ENCODE peak calls at places on chromosome 19, in eight cellular contexts. J is SJCRH30, X is lower lobe of right lung, I is spleen, Q is pancreas, U is astrocyte, B is cardiac muscle cell, M is GM12878. G is an unnamed sample. For H3K9me3, the result is how much of the 10 kb centered on the place peaks cover.

GRCh38 chr19:1102407-1103106 is 1.2 kb upstream of the GPX4 start:
- DNase-seq in Q (peak), X (no peak), B (no peak), U (peak), M (peak), I (no peak), J (peak), G (peak)

GRCh38 chr19:43463381-43464088 is 1.9 kb downstream of the LYPD3 start:
- DNase-seq in I (peak), J (peak), X (peak), U (peak), Q (peak), B (peak), M (peak), G (peak)

GRCh38 chr19:3642296-3642695 is 15.7 kb upstream of the CACTIN start:
- DNase-seq in Q (no peak), X (no peak), U (no peak), B (no peak), M (no peak), J (no peak), I (no peak), G (no peak)

GRCh38 chr19:28023064-28023463 is 1189.9 kb downstream of the UQCRFS1 start:
- DNase-seq in M (no peak), I (no peak), U (peak), J (no peak), B (no peak), X (no peak), Q (no peak), G (no peak)

GRCh38 chr19:42409477-42409876 is 17.7 kb downstream of the LIPE start:
- DNase-seq in M (no peak), B (no peak), Q (peak), U (no peak), J (no peak), X (peak), I (no peak), G (no peak)

GRCh38 chr19:39307233-39307821 is 11.1 kb downstream of the IFNL1 start:
- DNase-seq in Q (no peak), I (peak), B (peak), U (no peak), M (no peak), X (peak), J (no peak), G (peak)

GRCh38 chr19:34218818-34219164 is 35.6 kb upstream of the GARRE1 start:
- DNase-seq in U (no peak), B (no peak), I (no peak), J (no peak), Q (no peak), X (no peak), M (no peak), G (no peak)

GRCh38 chr19:36488118-36488815 is 1.1 kb downstream of the ZNF566 start:
- DNase-seq in B (no peak), Q (no peak), I (no peak), X (no peak), M (no peak), U (peak), J (no peak), G (no peak)

GRCh38 chr19:39475748-39476147 is 4.9 kb upstream of the TIMM50 start:
- DNase-seq in M (no peak), B (no peak), Q (no peak), J (no peak), X (no peak), I (no peak), U (no peak), G (no peak)

GRCh38 chr19:15107056-15108010 is at the start of gene SYDE1:
- DNase-seq in U (peak), Q (peak), I (no peak), X (no peak), B (peak), M (no peak), J (peak), G (no peak)

GRCh38 chr19:42196011-42197001 is 21.2 kb downstream of the DEDD2 start:
- DNase-seq in I (no peak), X (no peak), U (no peak), J (no peak), M (no peak), B (no peak), Q (no peak), G (no peak)

GRCh38 chr19:14116918-14117578 is 514 bp downstream of the PRKACA start:
- DNase-seq in I (peak), J (peak), Q (peak), X (peak), B (no peak), M (no peak), U (no peak), G (no peak)

GRCh38 chr19:46898731-46899130 is 37.9 kb downstream of the ARHGAP35 start:
- DNase-seq in Q (no peak), I (no peak), J (no peak), B (peak), U (peak), M (no peak), X (no peak), G (no peak)

GRCh38 chr19:21483589-21484170 is 21.7 kb upstream of the ZNF429 start:
- DNase-seq in X (peak), U (no peak), J (no peak), I (peak), M (no peak), B (peak), Q (peak), G (peak)

GRCh38 chr19:31334849-31335624 is 14.2 kb downstream of the TSHZ3 start:
- DNase-seq in M (no peak), U (no peak), X (no peak), J (no peak), I (no peak), B (no peak), Q (no peak), G (no peak)

GRCh38 chr19:49447485-49448431 is 3.9 kb downstream of the PIH1D1 start:
- DNase-seq in X (no peak), I (no peak), B (no peak), M (no peak), Q (no peak), J (peak), U (no peak), G (no peak)

GRCh38 chr19:42606660-42607351 is 12.1 kb upstream of the CEACAM8 start:
- DNase-seq in M (no peak), J (peak), U (no peak), Q (peak), B (peak), I (peak), X (peak), G (no peak)

GRCh38 chr19:46049597-46049996 is 8.8 kb upstream of the IGFL4 start:
- DNase-seq in Q (no peak), I (no peak), U (no peak), X (no peak), B (no peak), M (no peak), J (no peak), G (no peak)

GRCh38 chr19:3178377-3178972 is at the start of gene S1PR4:
- DNase-seq in J (no peak), Q (no peak), B (no peak), U (no peak), M (no peak), I (peak), X (peak), G (peak)

GRCh38 chr19:1355974-1356865 is 27.5 kb upstream of the NDUFS7 start:
- DNase-seq in X (no peak), B (no peak), M (no peak), Q (no peak), J (no peak), I (no peak), U (peak), G (no peak)

GRCh38 chr19:55325172-55325571 is at the start of gene TMEM150B:
- DNase-seq in X (no peak), B (no peak), Q (no peak), M (no peak), J (no peak), I (no peak), U (no peak), G (no peak)

GRCh38 chr19:35313614-35314013 is 15.4 kb upstream of the CD22 start:
- DNase-seq in I (no peak), B (no peak), J (no peak), M (no peak), Q (no peak), X (no peak), U (no peak), G (no peak)

GRCh38 chr19:36054119-36054732 is at the start of gene THAP8:
- DNase-seq in U (peak), B (peak), J (peak), I (peak), X (peak), M (peak), Q (peak), G (peak)

GRCh38 chr19:35032356-35032865 is 2.1 kb downstream of the SCN1B start:
- DNase-seq in Q (no peak), U (no peak), B (no peak), M (no peak), X (no peak), I (no peak), J (no peak), G (no peak)

GRCh38 chr19:58511353-58512208 is at the start of gene SLC27A5:
- DNase-seq in J (no peak), B (no peak), Q (peak), X (no peak), M (no peak), U (no peak), I (no peak), G (no peak)

GRCh38 chr19:1920644-1921043 is 15.4 kb downstream of the ADAT3 start:
- DNase-seq in I (no peak), U (no peak), M (no peak), B (no peak), Q (no peak), J (no peak), X (no peak), G (no peak)

GRCh38 chr19:34732548-34733255 is 1.3 kb upstream of the ZNF181 start:
- DNase-seq in U (no peak), X (no peak), M (no peak), I (no peak), B (no peak), Q (peak), J (no peak), G (no peak)

GRCh38 chr19:42794751-42795150 is 29.3 kb upstream of the PSG8 start:
- DNase-seq in J (no peak), I (no peak), U (no peak), M (no peak), B (no peak), Q (no peak), X (no peak), G (no peak)

GRCh38 chr19:1837625-1838105 is 10.6 kb downstream of the REXO1 start:
- DNase-seq in I (no peak), J (peak), X (no peak), M (no peak), B (peak), Q (no peak), U (no peak), G (peak)

GRCh38 chr19:2361259-2362038 is 1.4 kb downstream of the TMPRSS9 start:
- DNase-seq in B (no peak), J (no peak), M (no peak), X (no peak), U (no peak), I (no peak), Q (no peak), G (no peak)

GRCh38 chr19:49684251-49684982 is 5.0 kb upstream of the ADM5 start:
- DNase-seq in I (no peak), X (no peak), M (no peak), Q (no peak), B (peak), U (no peak), J (no peak), G (no peak)

GRCh38 chr19:46213156-46213555 is 16.4 kb upstream of the IGFL1 start:
- DNase-seq in I (no peak), B (no peak), U (no peak), M (no peak), J (no peak), X (no peak), Q (no peak), G (no peak)

GRCh38 chr19:47994209-47994802 is at the start of gene ELSPBP1:
- DNase-seq in B (no peak), J (no peak), I (no peak), Q (no peak), U (no peak), M (no peak), X (no peak), G (no peak)

GRCh38 chr19:46386996-46387712 is 26.2 kb downstream of the CCDC8 start:
- DNase-seq in Q (no peak), J (no peak), U (no peak), I (peak), B (no peak), X (peak), M (no peak), G (no peak)

GRCh38 chr19:44151491-44151890 is 10.1 kb downstream of the ZNF234 start:
- DNase-seq in U (no peak), B (no peak), Q (no peak), I (no peak), J (no peak), M (no peak), X (no peak), G (no peak)

GRCh38 chr19:56969726-56970125 is 129.2 kb upstream of the PEG3 start:
- DNase-seq in J (no peak), M (no peak), I (no peak), Q (no peak), X (no peak), B (no peak), U (no peak), G (no peak)
- H3K9me3 ChIP-seq in J (under half), M (under half), I (under half), Q (under half), X (under half), B (under half), U (under half), G (under half)

DNA sequence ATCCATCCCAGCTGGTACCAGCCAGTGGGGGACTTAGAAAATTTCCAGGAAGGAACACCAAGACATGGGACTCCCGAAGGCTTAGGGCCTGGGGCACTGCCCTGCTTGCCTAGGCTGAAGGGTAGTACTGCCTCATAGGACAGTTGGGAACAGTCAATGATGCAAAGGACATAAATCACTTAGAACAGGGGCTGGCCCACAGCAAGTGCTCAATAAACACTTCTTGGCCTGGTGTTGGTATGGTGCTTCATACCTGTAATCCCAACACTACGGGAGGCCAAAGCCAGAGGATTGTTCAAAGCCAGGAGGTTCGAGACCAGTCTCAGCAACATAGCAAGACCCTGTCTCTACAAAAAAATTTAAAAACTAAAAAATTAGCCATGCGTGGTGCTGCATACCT is 5.8 kb downstream of the KEAP1 start:
- DNase-seq in I (no peak), Q (no peak), U (no peak), B (no peak), M (no peak), J (no peak), X (no peak), G (no peak)
- H3K4me3 ChIP-seq in I (no peak), Q (no peak), U (no peak), B (no peak), M (no peak), J (no peak), X (no peak), G (no peak)

GRCh38 chr19:5030822-5031221 is 61.9 kb downstream of the KDM4B start:
- DNase-seq in Q (no peak), U (no peak), I (peak), B (no peak), X (no peak), J (no peak), M (no peak), G (peak)

GRCh38 chr19:5032101-5032967 is 63.4 kb downstream of the KDM4B start:
- DNase-seq in X (no peak), M (no peak), J (no peak), U (no peak), Q (no peak), B (peak), I (peak), G (no peak)

GRCh38 chr19:5031231-5032100 is 62.6 kb downstream of the KDM4B start:
- DNase-seq in U (no peak), I (peak), Q (peak), J (peak), M (peak), X (peak), B (peak), G (peak)

GRCh38 chr19:5028229-5028886 is 59.4 kb downstream of the KDM4B start:
- DNase-seq in M (no peak), U (no peak), B (no peak), Q (no peak), I (no peak), J (no peak), X (no peak), G (no peak)

DNA sequence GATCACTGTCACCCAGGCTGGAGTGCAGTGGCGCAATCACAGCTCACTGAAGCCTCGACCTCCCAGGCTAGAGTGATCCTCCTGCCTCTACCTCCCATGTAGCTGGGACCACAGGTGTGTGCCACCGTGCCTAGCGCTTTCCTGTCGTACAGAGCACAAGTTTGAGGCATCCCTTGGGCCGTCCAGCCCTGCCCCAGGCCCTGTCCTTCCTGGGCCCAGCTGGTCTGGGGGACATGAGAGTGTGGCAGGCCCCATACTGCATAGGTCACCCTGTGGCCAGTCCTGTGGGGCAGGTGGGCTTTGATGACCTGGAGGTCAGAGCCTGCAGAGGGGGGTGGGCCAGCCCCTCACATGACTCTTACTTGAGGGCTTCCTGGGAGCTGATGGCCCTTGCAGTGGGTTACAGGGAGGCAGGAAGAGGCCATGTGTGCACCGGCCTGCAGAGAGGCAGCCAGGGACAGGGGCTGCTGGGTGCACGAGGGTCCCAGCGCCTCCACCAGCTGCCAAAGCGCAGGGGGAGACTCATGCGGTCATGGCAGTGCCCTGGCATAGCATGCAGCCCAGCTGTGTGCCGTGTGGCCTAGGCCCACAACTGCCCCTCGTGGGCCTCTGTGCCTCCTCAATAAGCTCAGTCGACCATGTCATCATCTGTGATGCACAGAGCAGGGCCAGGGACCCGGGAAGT is 61.4 kb downstream of the KDM4B start:
- DNase-seq in J (no peak), Q (no peak), I (peak), M (no peak), U (no peak), X (no peak), B (no peak), G (no peak)
- H3K9me3 ChIP-seq in J (under half), Q (under half), I (under half), M (under half), U (under half), X (under half), B (under half), G (under half)

GRCh38 chr19:18921593-18921992 is 2.1 kb downstream of the DDX49 start:
- DNase-seq in B (no peak), Q (no peak), J (no peak), U (no peak), M (no peak), I (peak), X (no peak), G (no peak)
- H3K4me3 ChIP-seq in B (no peak), Q (no peak), J (no peak), U (no peak), M (no peak), I (no peak), X (no peak), G (no peak)

GRCh38 chr19:52659013-52659412 is 20.9 kb upstream of the ZNF83 start:
- DNase-seq in X (no peak), I (no peak), J (no peak), Q (no peak), M (no peak), U (no peak), B (no peak), G (no peak)

GRCh38 chr19:52651956-52652355 is 13.8 kb upstream of the ZNF83 start:
- DNase-seq in B (no peak), M (no peak), U (no peak), J (no peak), X (no peak), Q (no peak), I (no peak), G (no peak)

GRCh38 chr19:52658595-52658994 is 20.4 kb upstream of the ZNF83 start:
- DNase-seq in U (no peak), X (no peak), I (no peak), J (no peak), Q (no peak), M (no peak), B (no peak), G (no peak)

GRCh38 chr19:52648336-52648990 is 10.3 kb upstream of the ZNF83 start:
- DNase-seq in Q (no peak), M (no peak), I (no peak), J (no peak), B (no peak), U (peak), X (no peak), G (no peak)

GRCh38 chr19:52653161-52653560 is 15.0 kb upstream of the ZNF83 start:
- DNase-seq in J (no peak), X (no peak), M (no peak), B (no peak), I (no peak), U (no peak), Q (no peak), G (no peak)
- H3K9me3 ChIP-seq in J (under half), X (under half), M (under half), B (under half), I (under half), U (under half), Q (under half), G (under half)

GRCh38 chr19:50909240-50910070 is 1.7 kb downstream of the KLK4 start:
- DNase-seq in U (no peak), Q (peak), X (peak), I (no peak), B (peak), M (no peak), J (no peak), G (no peak)
- H3K4me3 ChIP-seq in U (no peak), Q (no peak), X (no peak), I (no peak), B (no peak), M (peak), J (no peak), G (no peak)

GRCh38 chr19:56543776-56544175 is 5.0 kb downstream of the ZFP28 start:
- DNase-seq in M (no peak), B (no peak), I (no peak), U (no peak), Q (no peak), J (no peak), X (no peak), G (no peak)

DNA sequence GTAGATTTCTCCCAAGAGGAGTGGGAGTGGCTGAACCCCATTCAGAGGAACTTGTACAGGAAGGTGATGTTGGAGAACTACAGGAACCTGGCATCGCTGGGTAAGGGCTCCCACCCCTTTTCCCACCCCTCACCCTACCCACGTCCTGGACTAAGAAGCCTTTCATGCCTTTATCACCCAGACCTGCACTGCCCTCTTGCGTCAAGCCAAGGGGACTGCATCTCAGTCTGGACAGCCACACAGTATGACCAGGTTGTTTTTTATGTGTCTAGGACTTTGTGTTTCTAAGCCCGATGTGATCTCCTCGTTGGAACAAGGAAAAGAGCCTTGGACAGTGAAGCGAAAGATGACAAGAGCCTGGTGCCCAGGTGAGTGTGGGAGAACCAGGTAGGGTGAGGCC is 8.8 kb downstream of the ZFP28 start:
- DNase-seq in U (no peak), J (no peak), M (no peak), B (no peak), I (no peak), Q (no peak), X (no peak), G (no peak)
- H3K9me3 ChIP-seq in U (under half), J (under half), M (under half), B (under half), I (half or more), Q (under half), X (half or more), G (under half)

DNA sequence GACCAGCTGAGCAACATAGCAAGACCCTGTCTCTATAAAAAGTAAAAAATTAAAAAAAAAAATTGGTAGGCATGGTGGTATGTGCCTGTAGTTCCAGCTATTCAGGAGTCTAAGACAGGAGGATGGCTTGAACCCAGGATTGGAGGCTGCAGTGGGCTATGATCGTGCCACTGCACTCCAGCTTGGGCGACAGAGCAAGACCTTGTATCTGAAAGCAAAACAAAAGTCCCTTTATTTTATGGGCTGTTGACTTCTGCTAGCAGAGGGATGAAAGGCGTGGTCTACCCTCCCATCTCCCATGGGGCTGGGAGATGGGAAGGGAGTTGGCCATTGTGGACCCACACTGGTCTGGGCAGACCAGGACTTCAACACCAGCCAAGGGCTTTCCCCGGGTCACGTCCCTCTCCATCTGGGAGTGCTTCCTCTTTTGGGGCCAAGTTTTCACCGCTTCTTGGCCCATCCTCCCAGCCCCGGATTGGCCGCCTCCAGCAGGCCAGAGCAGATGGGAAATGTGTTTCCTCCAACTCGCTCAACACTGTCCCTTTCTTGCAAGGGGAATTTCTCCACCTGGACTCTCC is 2.2 kb upstream of the TNFSF9 start:
- DNase-seq in J (no peak), I (peak), X (peak), B (peak), Q (no peak), U (no peak), M (no peak), G (no peak)
- H3K4me3 ChIP-seq in J (no peak), I (no peak), X (no peak), B (no peak), Q (no peak), U (no peak), M (peak), G (no peak)